ENCODE peak calls at places on chromosomes 6 and 20, in ten cellular contexts. C is fibroblast of the aortic adventitia, Z is brain microvascular endothelial cell, R is astrocyte of the spinal cord, X is tibial artery, J is psoas muscle, D is colonic mucosa, F is adrenal gland, W is pancreas, K is fibroblast of lung. E is an unnamed sample.

GRCh38 chr6:87832025-87832825 is 130.2 kb upstream of the AKIRIN2 start:
- DNase-seq in D (no peak), F (no peak), Z (no peak), K (peak; percentile 43), C (peak; percentile 53), X (no peak), J (no peak), W (no peak), R (peak; percentile 56), E (peak; percentile 6)

GRCh38 chr6:143139239-143139784 is 78.6 kb downstream of the AIG1 start:
- DNase-seq in J (no peak), X (no peak), Z (no peak), D (no peak), C (no peak), F (no peak), W (no peak), R (no peak), K (no peak), E (no peak)

GRCh38 chr6:36243562-36244212 is 26.2 kb upstream of the PNPLA1 start:
- DNase-seq in K (no peak), Z (no peak), X (no peak), F (no peak), W (no peak), C (no peak), R (no peak), D (no peak), J (no peak), E (no peak)

GRCh38 chr6:43503443-43503842 is 6.7 kb downstream of the LRRC73 start:
- DNase-seq in J (peak; percentile 39), F (no peak), K (no peak), D (no peak), R (no peak), X (no peak), C (no peak), Z (no peak), W (no peak), E (no peak)

GRCh38 chr20:22861990-22862389 is 173.1 kb upstream of the SSTR4 start:
- DNase-seq in C (no peak), J (peak; percentile 53), F (peak; percentile 75), D (no peak), Z (no peak), W (no peak), K (no peak), X (no peak), R (no peak), E (no peak)

GRCh38 chr6:37807656-37808055 is 11.9 kb upstream of the ZFAND3 start:
- DNase-seq in Z (no peak), D (no peak), R (no peak), K (no peak), C (no peak), X (no peak), F (peak; percentile 65), W (no peak), J (peak; percentile 67), E (no peak)

GRCh38 chr6:107832146-107833056 is 8.3 kb upstream of the SCML4 start:
- DNase-seq in C (no peak), W (no peak), J (no peak), R (no peak), K (no peak), F (no peak), D (no peak), Z (no peak), X (no peak), E (no peak)

GRCh38 chr20:24134284-24134683 is 145.7 kb upstream of the GGTLC1 start:
- DNase-seq in R (no peak), C (peak; percentile 25), D (no peak), J (no peak), W (no peak), K (no peak), F (no peak), X (no peak), Z (no peak), E (no peak)

GRCh38 chr6:10084276-10084993 is 330.4 kb downstream of the TFAP2A start:
- DNase-seq in K (no peak), F (no peak), R (no peak), D (no peak), W (no peak), X (no peak), J (no peak), C (no peak), Z (no peak), E (no peak)

GRCh38 chr6:133951881-133952814 is 876 bp upstream of the TBPL1 start:
- DNase-seq in F (peak; percentile 78), W (peak; percentile 54), J (peak; percentile 82), R (peak; percentile 86), D (peak; percentile 58), Z (peak; percentile 80), X (peak; percentile 74), C (peak; percentile 82), K (peak; percentile 83), E (peak; percentile 68)

GRCh38 chr20:34638532-34638931 is 38.4 kb downstream of the PIGU start:
- DNase-seq in D (no peak), Z (no peak), C (no peak), F (no peak), X (no peak), J (no peak), W (no peak), K (no peak), R (no peak), E (no peak)

GRCh38 chr6:27293436-27294152 is 18.5 kb downstream of the POM121L2 start:
- DNase-seq in K (peak; percentile 66), F (no peak), X (no peak), W (no peak), D (no peak), C (peak; percentile 48), J (no peak), R (peak; percentile 40), Z (peak; percentile 75), E (no peak)

GRCh38 chr20:62571667-62572344 is 70.5 kb upstream of the SLCO4A1 start:
- DNase-seq in W (no peak), F (no peak), J (peak; percentile 72), K (no peak), X (no peak), D (no peak), Z (no peak), C (no peak), R (no peak), E (no peak)

GRCh38 chr6:115766745-115767462 is 293.8 kb downstream of the FRK start:
- DNase-seq in X (no peak), F (no peak), D (no peak), R (no peak), K (no peak), Z (no peak), C (no peak), J (no peak), W (no peak), E (no peak)

GRCh38 chr20:32784369-32785080 is 22.3 kb downstream of the DNMT3B start:
- DNase-seq in F (no peak), R (no peak), J (no peak), X (no peak), K (no peak), W (no peak), Z (no peak), C (no peak), D (no peak), E (no peak)

GRCh38 chr6:57048577-57048976 is 2.1 kb downstream of the KIAA1586 start:
- DNase-seq in X (no peak), J (no peak), F (no peak), Z (no peak), D (no peak), R (no peak), K (no peak), W (no peak), C (no peak), E (no peak)
- H3K4me3 ChIP-seq in X (no peak overlapping the region), J (no peak overlapping the region), F (no peak overlapping the region), Z (no peak overlapping the region), D (no peak overlapping the region), R (peak overlapping the region; percentile 8), K (peak overlapping the region; percentile 32), W (no peak overlapping the region), C (peak overlapping the region; percentile 22), E (peak overlapping the region; percentile 33)

DNA sequence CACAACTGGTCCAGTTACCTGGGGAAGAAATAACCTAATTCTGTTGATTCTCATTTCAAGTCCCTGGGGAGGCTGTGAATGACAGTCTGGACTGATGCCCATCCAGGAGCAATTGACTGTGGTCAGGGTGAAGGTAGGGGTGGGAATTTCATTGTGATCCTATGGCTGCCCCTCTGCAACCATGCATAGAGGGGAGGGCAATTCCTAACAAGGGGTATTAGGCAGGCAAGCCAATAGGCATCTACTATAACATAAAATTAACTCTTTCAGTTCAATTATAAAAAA is 44.0 kb upstream of the TRAM2 start:
- DNase-seq in F (no peak), C (peak; percentile 28), X (no peak), R (no peak), Z (no peak), D (no peak), K (no peak), W (no peak), J (no peak), E (no peak)
- TF ChIP-seq CTCF in F (no peak), C (no peak), X (no peak), R (no peak), Z (no peak), D (no peak), K (no peak), W (no peak), J (no peak), E (no peak)

DNA sequence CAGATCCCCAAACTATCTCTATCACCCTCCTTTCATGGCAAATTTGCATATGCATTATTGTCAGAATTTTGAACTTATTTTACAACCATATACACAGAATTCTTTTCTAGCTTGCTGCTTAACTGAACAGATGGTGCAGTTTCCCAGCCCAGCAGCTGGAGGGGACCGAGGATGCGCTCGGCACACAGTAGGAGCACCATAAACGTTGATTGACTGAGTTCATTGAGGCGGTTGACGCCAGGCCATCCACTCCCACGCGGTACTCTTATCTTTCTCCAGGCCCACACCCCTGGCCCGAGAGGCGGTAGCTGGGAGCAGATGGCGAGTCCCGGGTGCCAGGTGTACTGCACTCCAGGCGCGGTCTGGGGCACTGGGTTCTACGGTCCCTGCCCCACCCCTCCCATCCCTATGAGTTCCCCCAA is 6.8 kb upstream of the SOX4 start:
- DNase-seq in X (no peak), K (no peak), W (no peak), C (no peak), D (peak; percentile 77), J (no peak), F (no peak), Z (no peak), R (no peak), E (no peak)
- H3K4me3 ChIP-seq in X (peak overlapping the region; percentile 60), K (peak overlapping the region; percentile 84), W (peak overlapping the region; percentile 56), C (peak overlapping the region; percentile 77), D (peak overlapping the region; percentile 71), J (peak overlapping the region; percentile 83), F (no peak overlapping the region), Z (peak overlapping the region; percentile 77), R (peak overlapping the region; percentile 64), E (peak overlapping the region; percentile 74)

DNA sequence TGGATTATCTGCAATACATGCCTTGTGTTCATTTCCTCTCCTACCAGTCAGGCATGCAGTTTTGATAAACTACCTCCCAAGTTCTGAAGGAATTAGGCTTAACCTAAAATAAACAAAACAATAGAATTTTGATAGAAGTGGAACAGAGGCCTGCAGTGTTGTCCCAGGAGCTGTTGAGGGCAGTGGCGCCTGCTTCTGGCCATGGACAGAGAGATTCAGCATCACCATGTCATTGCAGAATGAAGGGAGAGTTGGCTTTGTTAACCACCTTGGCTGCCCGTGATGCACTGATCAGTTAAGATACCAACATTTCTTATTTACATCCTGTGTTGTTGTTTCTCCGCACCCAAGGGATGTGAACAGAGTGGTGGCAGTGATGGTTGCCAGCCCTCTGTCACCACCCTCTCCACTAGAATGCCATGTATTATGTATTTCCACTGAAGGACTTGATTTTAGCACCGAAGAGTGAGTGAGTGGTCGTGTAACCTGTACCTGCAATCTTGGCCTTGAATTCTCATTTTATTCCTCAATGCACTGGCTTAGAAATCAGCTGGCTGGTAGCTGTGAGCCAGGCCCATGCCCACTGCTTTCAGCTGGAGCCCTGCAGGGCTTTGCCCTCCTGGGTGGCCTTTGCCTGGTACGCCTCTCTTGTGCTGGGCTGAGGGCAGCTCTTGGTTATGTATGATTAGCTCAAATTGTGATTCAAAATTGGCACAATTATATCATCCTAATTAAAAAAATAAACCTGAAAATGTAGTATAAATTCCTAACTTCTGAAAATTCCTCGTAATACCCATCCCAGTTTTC is 56.5 kb downstream of the SHLD1 start:
- DNase-seq in C (no peak), R (no peak), J (no peak), F (no peak), K (no peak), X (no peak), Z (no peak), D (no peak), W (no peak), E (no peak)
- TF ChIP-seq CTCF in C (no peak), R (peak; percentile 28), J (no peak), F (peak; percentile 11), K (no peak), X (no peak), Z (peak; percentile 49), D (no peak), W (no peak), E (no peak)

E was measured in astrocyte of the cerebellum.